ENCODE peak calls at places on chromosomes 12 and 14, in five cellular contexts. E, S, D, N and J are unnamed samples.

GRCh38 chr12:113933201-113933786 is 32.8 kb downstream of the RBM19 start:
- DNase-seq in E (no peak), N (peak; percentile 32), S (no peak), D (peak; percentile 64), J (peak; percentile 58)

GRCh38 chr12:96186902-96187301 is 7.3 kb upstream of the ELK3 start:
- DNase-seq in N (no peak), D (no peak), E (no peak), S (no peak), J (no peak)

GRCh38 chr14:105315211-105315721 is 718 bp downstream of the PACS2 start:
- DNase-seq in S (no peak), D (no peak), N (no peak), E (peak; percentile 67), J (no peak)

GRCh38 chr14:95274283-95274682 is 45.4 kb downstream of the CLMN start:
- DNase-seq in N (no peak), S (no peak), E (no peak), D (no peak), J (no peak)

GRCh38 chr14:55077691-55078151 is 26.3 kb downstream of the MAPK1IP1L start:
- DNase-seq in S (no peak), E (no peak), D (no peak), N (no peak), J (no peak)

GRCh38 chr12:72547593-72547992 is 275.4 kb downstream of the TRHDE start:
- DNase-seq in S (no peak), N (peak; percentile 6), E (no peak), D (no peak), J (no peak)

GRCh38 chr12:57626111-57626928 is 6.7 kb downstream of the B4GALNT1 start:
- DNase-seq in E (no peak), D (no peak), N (no peak), S (no peak), J (no peak)

GRCh38 chr12:64098709-64099354 is 123.3 kb downstream of the KICS2 start:
- DNase-seq in N (no peak), E (peak; percentile 90), S (no peak), D (peak; percentile 31), J (peak; percentile 30)

GRCh38 chr12:25436206-25436912 is 116.7 kb downstream of the LMNTD1 start:
- DNase-seq in S (no peak), D (peak; percentile 31), N (peak; percentile 67), E (peak; percentile 58), J (peak; percentile 91)

GRCh38 chr14:31881531-31882310 is 195.4 kb upstream of the ARHGAP5 start:
- DNase-seq in N (no peak), D (no peak), E (no peak), S (no peak), J (no peak)

GRCh38 chr14:21057803-21058675 is at the start of gene RNASE8:
- DNase-seq in N (no peak), D (no peak), E (no peak), S (no peak), J (no peak)

GRCh38 chr12:50224026-50224692 is 57.0 kb upstream of the CERS5 start:
- DNase-seq in S (no peak), E (peak; percentile 30), N (no peak), D (no peak), J (no peak)

GRCh38 chr12:105696-106095 is 39.1 kb downstream of the IQSEC3 start:
- DNase-seq in D (no peak), N (no peak), E (peak; percentile 25), S (no peak), J (no peak)

GRCh38 chr12:24743891-24744793 is 204.8 kb downstream of the BCAT1 start:
- DNase-seq in E (no peak), D (no peak), S (no peak), N (no peak), J (no peak)

GRCh38 chr12:2267624-2268477 is 215.1 kb downstream of the CACNA1C start:
- DNase-seq in D (no peak), N (no peak), S (no peak), E (no peak), J (no peak)

GRCh38 chr12:119072463-119072862 is 91.1 kb downstream of the SRRM4 start:
- DNase-seq in N (no peak), D (no peak), S (no peak), E (no peak), J (no peak)